ENCODE peak calls at places on chromosome 17, in eight cellular contexts. One of them, this sample, is unnamed.

GRCh38 chr17:57295526-57296023 is 39.3 kb downstream of the MSI2 start:
- DNase-seq in tibial artery: no peak
- DNase-seq in suprapubic skin: no peak
- DNase-seq in left ventricle myocardium inferior: no peak
- DNase-seq in lung: no peak
- DNase-seq in Peyer's patch: no peak
- DNase-seq in substantia nigra: no peak
- DNase-seq in adrenal gland: no peak
- DNase-seq in this sample: no peak

GRCh38 chr17:79831367-79832210 is 7.7 kb downstream of the CBX4 start:
- DNase-seq in Peyer's patch: no peak
- DNase-seq in suprapubic skin: no peak
- DNase-seq in left ventricle myocardium inferior: peak
- DNase-seq in lung: peak
- DNase-seq in tibial artery: no peak
- DNase-seq in adrenal gland: peak
- DNase-seq in substantia nigra: peak
- DNase-seq in this sample: no peak

GRCh38 chr17:68087851-68088250 is 52.3 kb downstream of the KPNA2 start:
- DNase-seq in substantia nigra: no peak
- DNase-seq in suprapubic skin: peak
- DNase-seq in left ventricle myocardium inferior: no peak
- DNase-seq in adrenal gland: no peak
- DNase-seq in Peyer's patch: no peak
- DNase-seq in tibial artery: no peak
- DNase-seq in lung: no peak
- DNase-seq in this sample: no peak

GRCh38 chr17:37742114-37742761 is 2.6 kb downstream of the HNF1B start:
- DNase-seq in left ventricle myocardium inferior: no peak
- DNase-seq in Peyer's patch: peak
- DNase-seq in lung: no peak
- DNase-seq in adrenal gland: no peak
- DNase-seq in substantia nigra: no peak
- DNase-seq in tibial artery: no peak
- DNase-seq in suprapubic skin: no peak
- DNase-seq in this sample: no peak

GRCh38 chr17:80703109-80703508 is 158.5 kb downstream of the RPTOR start:
- DNase-seq in lung: no peak
- DNase-seq in left ventricle myocardium inferior: no peak
- DNase-seq in substantia nigra: no peak
- DNase-seq in tibial artery: no peak
- DNase-seq in adrenal gland: no peak
- DNase-seq in Peyer's patch: no peak
- DNase-seq in suprapubic skin: no peak
- DNase-seq in this sample: no peak

GRCh38 chr17:5943991-5944390 is 126.2 kb upstream of the WSCD1 start:
- DNase-seq in tibial artery: no peak
- DNase-seq in Peyer's patch: no peak
- DNase-seq in left ventricle myocardium inferior: no peak
- DNase-seq in suprapubic skin: no peak
- DNase-seq in adrenal gland: no peak
- DNase-seq in lung: no peak
- DNase-seq in substantia nigra: no peak
- DNase-seq in this sample: no peak

GRCh38 chr17:74431568-74432483 is at the start of gene GPRC5C:
- DNase-seq in lung: peak
- DNase-seq in adrenal gland: peak
- DNase-seq in left ventricle myocardium inferior: peak
- DNase-seq in suprapubic skin: peak
- DNase-seq in tibial artery: peak
- DNase-seq in Peyer's patch: peak
- DNase-seq in substantia nigra: peak
- DNase-seq in this sample: peak

GRCh38 chr17:64331946-64332493 is 58.6 kb downstream of the PECAM1 start:
- DNase-seq in tibial artery: peak
- DNase-seq in lung: peak
- DNase-seq in suprapubic skin: no peak
- DNase-seq in adrenal gland: no peak
- DNase-seq in substantia nigra: peak
- DNase-seq in left ventricle myocardium inferior: peak
- DNase-seq in Peyer's patch: no peak
- DNase-seq in this sample: no peak

GRCh38 chr17:10216213-10216982 is 18.0 kb upstream of the GAS7 start:
- DNase-seq in adrenal gland: no peak
- DNase-seq in left ventricle myocardium inferior: no peak
- DNase-seq in tibial artery: no peak
- DNase-seq in Peyer's patch: no peak
- DNase-seq in suprapubic skin: no peak
- DNase-seq in lung: no peak
- DNase-seq in substantia nigra: no peak
- DNase-seq in this sample: no peak

GRCh38 chr17:604719-605118 is 109.9 kb downstream of the VPS53 start:
- DNase-seq in substantia nigra: no peak
- DNase-seq in adrenal gland: no peak
- DNase-seq in left ventricle myocardium inferior: no peak
- DNase-seq in Peyer's patch: no peak
- DNase-seq in suprapubic skin: no peak
- DNase-seq in tibial artery: no peak
- DNase-seq in lung: no peak
- DNase-seq in this sample: no peak

GRCh38 chr17:29884995-29885394 is 45.0 kb downstream of the SSH2 start:
- DNase-seq in left ventricle myocardium inferior: no peak
- DNase-seq in tibial artery: no peak
- DNase-seq in lung: no peak
- DNase-seq in substantia nigra: no peak
- DNase-seq in suprapubic skin: no peak
- DNase-seq in adrenal gland: no peak
- DNase-seq in Peyer's patch: no peak
- DNase-seq in this sample: no peak

GRCh38 chr17:81711814-81712467 is at the start of gene SLC25A10:
- DNase-seq in left ventricle myocardium inferior: peak
- DNase-seq in suprapubic skin: no peak
- DNase-seq in tibial artery: peak
- DNase-seq in lung: peak
- DNase-seq in adrenal gland: peak
- DNase-seq in Peyer's patch: peak
- DNase-seq in substantia nigra: peak
- DNase-seq in this sample: peak

GRCh38 chr17:49031965-49032928 is 35.1 kb downstream of the IGF2BP1 start:
- DNase-seq in substantia nigra: peak
- DNase-seq in adrenal gland: peak
- DNase-seq in tibial artery: no peak
- DNase-seq in left ventricle myocardium inferior: no peak
- DNase-seq in suprapubic skin: no peak
- DNase-seq in lung: peak
- DNase-seq in Peyer's patch: no peak
- DNase-seq in this sample: no peak

GRCh38 chr17:42431758-42432161 is 8.7 kb upstream of the CAVIN1 start:
- DNase-seq in lung: no peak
- DNase-seq in substantia nigra: no peak
- DNase-seq in suprapubic skin: no peak
- DNase-seq in tibial artery: no peak
- DNase-seq in left ventricle myocardium inferior: no peak
- DNase-seq in Peyer's patch: no peak
- DNase-seq in adrenal gland: no peak
- DNase-seq in this sample: no peak

GRCh38 chr17:9768381-9768934 is 22.9 kb downstream of the DHRS7C start:
- DNase-seq in tibial artery: no peak
- DNase-seq in substantia nigra: no peak
- DNase-seq in lung: no peak
- DNase-seq in left ventricle myocardium inferior: no peak
- DNase-seq in Peyer's patch: no peak
- DNase-seq in suprapubic skin: no peak
- DNase-seq in adrenal gland: no peak
- DNase-seq in this sample: no peak

GRCh38 chr17:41818024-41818423 is 5.2 kb downstream of the FKBP10 start:
- DNase-seq in adrenal gland: no peak
- DNase-seq in Peyer's patch: no peak
- DNase-seq in left ventricle myocardium inferior: no peak
- DNase-seq in substantia nigra: no peak
- DNase-seq in suprapubic skin: no peak
- DNase-seq in lung: no peak
- DNase-seq in tibial artery: no peak
- DNase-seq in this sample: no peak

GRCh38 chr17:31388770-31389672 is 2.5 kb upstream of the RAB11FIP4 start:
- DNase-seq in tibial artery: peak
- DNase-seq in lung: no peak
- DNase-seq in Peyer's patch: no peak
- DNase-seq in adrenal gland: no peak
- DNase-seq in suprapubic skin: no peak
- DNase-seq in left ventricle myocardium inferior: no peak
- DNase-seq in substantia nigra: peak
- DNase-seq in this sample: peak

DNA sequence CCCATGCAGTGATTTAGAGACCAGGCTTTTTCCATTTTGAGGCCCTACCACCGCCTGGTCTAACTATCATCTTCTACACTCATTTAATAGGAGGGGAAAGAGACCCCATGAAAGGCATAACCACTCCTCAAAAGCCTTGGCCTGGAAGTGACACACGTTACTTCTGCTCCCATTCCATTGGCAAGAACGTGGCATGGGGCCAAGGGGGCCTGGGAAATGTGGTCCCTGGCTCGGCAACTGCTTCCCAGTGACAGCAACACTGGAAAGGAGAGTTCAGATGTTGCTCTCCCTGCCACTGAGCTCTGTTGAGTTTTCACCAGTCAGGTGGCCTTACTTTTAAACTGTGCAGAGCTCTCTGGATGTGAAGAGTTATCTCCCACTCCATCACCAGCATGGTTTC is 45.2 kb upstream of the MAP3K14 start:
- DNase-seq in left ventricle myocardium inferior: no peak
- DNase-seq in suprapubic skin: peak
- DNase-seq in lung: no peak
- DNase-seq in adrenal gland: peak
- DNase-seq in substantia nigra: no peak
- DNase-seq in Peyer's patch: no peak
- DNase-seq in tibial artery: no peak
- DNase-seq in this sample: no peak
- H3K27ac ChIP-seq in left ventricle myocardium inferior: no peak
- H3K27ac ChIP-seq in suprapubic skin: no peak
- H3K27ac ChIP-seq in lung: no peak
- H3K27ac ChIP-seq in adrenal gland: no peak
- H3K27ac ChIP-seq in substantia nigra: no peak
- H3K27ac ChIP-seq in Peyer's patch: no peak
- H3K27ac ChIP-seq in tibial artery: no peak
- H3K27ac ChIP-seq in this sample: no peak

DNA sequence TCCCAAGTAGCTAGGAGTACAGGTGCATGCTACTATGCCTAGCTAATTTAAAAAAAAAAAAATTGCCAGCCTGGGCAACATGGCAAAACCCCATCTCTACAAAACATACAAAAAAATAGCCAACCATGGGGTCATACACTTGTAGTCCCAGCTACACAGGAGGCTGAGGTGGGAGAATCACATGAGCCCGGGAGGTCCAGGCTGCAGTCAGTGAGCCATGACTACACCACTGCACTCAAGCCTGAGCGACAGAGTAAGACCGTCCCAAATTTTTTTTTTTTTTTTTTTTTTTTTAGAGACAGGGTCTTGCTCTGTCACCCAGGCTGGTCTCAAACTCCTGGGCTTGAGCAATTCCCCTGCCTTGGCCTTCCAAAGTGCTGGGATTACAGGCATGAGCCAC is 14.8 kb downstream of the CHAD start:
- DNase-seq in tibial artery: no peak
- DNase-seq in substantia nigra: no peak
- DNase-seq in Peyer's patch: no peak
- DNase-seq in lung: no peak
- DNase-seq in suprapubic skin: no peak
- DNase-seq in adrenal gland: no peak
- DNase-seq in left ventricle myocardium inferior: no peak
- DNase-seq in this sample: no peak
- H3K27ac ChIP-seq in tibial artery: no peak
- H3K27ac ChIP-seq in substantia nigra: no peak
- H3K27ac ChIP-seq in Peyer's patch: no peak
- H3K27ac ChIP-seq in lung: no peak
- H3K27ac ChIP-seq in suprapubic skin: no peak
- H3K27ac ChIP-seq in adrenal gland: no peak
- H3K27ac ChIP-seq in left ventricle myocardium inferior: no peak
- H3K27ac ChIP-seq in this sample: no peak

DNA sequence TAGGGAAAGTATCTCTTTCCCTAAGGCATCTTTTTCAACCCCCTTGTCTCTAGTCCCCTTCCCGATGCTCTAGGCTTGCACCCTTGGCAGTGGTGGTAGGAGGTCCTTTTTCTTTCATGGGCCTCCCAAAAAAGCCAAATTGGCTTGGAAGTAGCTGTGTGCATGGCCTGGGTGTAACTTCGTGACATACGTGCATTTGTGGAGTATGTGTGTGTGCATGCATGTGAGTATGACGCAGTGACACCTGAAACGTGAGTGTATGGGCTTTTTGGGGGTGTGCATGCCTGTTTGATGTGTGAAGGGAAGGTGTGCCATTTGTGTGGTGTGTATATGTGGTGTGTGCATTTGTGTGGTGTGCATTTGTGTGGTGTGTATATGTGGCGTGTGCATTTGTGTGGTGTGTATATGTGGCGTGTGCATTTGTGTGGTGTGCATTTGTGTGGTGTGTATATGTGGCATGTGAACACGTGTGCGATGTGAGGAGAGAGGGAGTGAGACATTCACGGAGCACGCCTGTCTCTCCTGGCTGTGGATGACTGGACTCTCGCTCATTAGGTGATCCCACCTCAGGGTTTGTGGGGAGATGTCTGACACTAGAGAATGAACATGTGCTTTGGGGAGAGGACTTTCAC is 15.7 kb downstream of the IGFBP4 start:
- DNase-seq in adrenal gland: no peak
- DNase-seq in left ventricle myocardium inferior: no peak
- DNase-seq in suprapubic skin: no peak
- DNase-seq in tibial artery: no peak
- DNase-seq in Peyer's patch: no peak
- DNase-seq in substantia nigra: no peak
- DNase-seq in lung: no peak
- DNase-seq in this sample: no peak
- H3K27ac ChIP-seq in adrenal gland: no peak
- H3K27ac ChIP-seq in left ventricle myocardium inferior: peak
- H3K27ac ChIP-seq in suprapubic skin: no peak
- H3K27ac ChIP-seq in tibial artery: no peak
- H3K27ac ChIP-seq in Peyer's patch: peak
- H3K27ac ChIP-seq in substantia nigra: no peak
- H3K27ac ChIP-seq in lung: no peak
- H3K27ac ChIP-seq in this sample: no peak

DNA sequence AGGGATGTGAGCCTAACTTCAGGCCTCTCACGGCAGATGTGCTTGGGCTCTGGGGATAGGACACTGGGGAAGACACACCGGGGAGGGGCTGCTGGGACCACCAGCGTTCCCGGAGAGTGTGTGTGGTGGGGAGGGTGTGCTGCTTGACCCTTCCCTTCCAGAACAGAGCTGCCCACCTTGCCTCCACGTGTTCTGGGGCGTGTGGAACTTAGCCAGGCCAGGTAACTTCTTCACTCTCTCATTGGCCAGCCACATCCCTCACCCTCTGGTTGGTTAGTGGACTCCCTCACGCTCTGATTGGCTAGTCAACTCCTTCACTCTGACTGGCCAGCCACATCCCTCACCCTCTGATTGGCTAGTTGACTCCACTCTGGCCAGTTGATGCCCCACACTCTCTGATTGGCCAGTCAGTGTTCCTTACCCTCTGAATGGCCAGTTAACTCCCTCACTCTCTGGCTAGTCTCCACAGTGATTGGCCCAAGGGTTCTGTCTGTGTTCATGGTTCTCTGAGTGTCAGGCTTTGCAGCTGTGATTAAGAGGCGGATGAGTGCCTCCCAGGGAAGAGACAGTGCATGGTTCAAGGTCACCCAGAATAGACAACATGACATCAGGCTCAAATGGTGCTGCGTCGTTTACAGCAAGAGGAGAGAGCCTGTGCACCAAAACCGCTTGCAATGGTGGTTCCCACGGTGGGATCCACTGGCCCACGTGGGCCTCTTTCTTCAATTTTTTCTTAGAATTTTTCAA is 10.0 kb downstream of the TMEM235 start:
- DNase-seq in substantia nigra: peak
- DNase-seq in tibial artery: no peak
- DNase-seq in left ventricle myocardium inferior: no peak
- DNase-seq in Peyer's patch: no peak
- DNase-seq in adrenal gland: no peak
- DNase-seq in lung: no peak
- DNase-seq in suprapubic skin: no peak
- DNase-seq in this sample: no peak
- H3K27ac ChIP-seq in substantia nigra: peak
- H3K27ac ChIP-seq in tibial artery: no peak
- H3K27ac ChIP-seq in left ventricle myocardium inferior: no peak
- H3K27ac ChIP-seq in Peyer's patch: no peak
- H3K27ac ChIP-seq in adrenal gland: no peak
- H3K27ac ChIP-seq in lung: no peak
- H3K27ac ChIP-seq in suprapubic skin: no peak
- H3K27ac ChIP-seq in this sample: no peak

This sample was measured in CD4-positive, alpha-beta T cell.